ENCODE peak calls at places on chromosome 17, in ten cellular contexts. Z is mucosa of descending colon, W is neural progenitor cell, K is left lung, T is Peyer's patch, F is fibroblast of mammary gland, O is adrenal gland, Q is endodermal cell, L is lung, E is A549. J is an unnamed sample.

GRCh38 chr17:364766-365165 is 12.2 kb upstream of the RPH3AL start:
- DNase-seq in Z (no peak), W (no peak), K (no peak), T (no peak), F (no peak), O (no peak), Q (no peak), L (no peak), E (no peak), J (no peak)

GRCh38 chr17:50028207-50029120 is 27.4 kb upstream of the ITGA3 start:
- DNase-seq in Z (no peak), W (peak), K (peak), T (peak), F (peak), O (no peak), Q (peak), L (peak), E (peak), J (peak)

GRCh38 chr17:50165867-50166517 is at the start of gene SGCA:
- DNase-seq in Z (no peak), W (no peak), K (peak), T (no peak), F (no peak), O (no peak), Q (no peak), L (no peak), E (no peak), J (peak)

GRCh38 chr17:603405-604193 is 111.0 kb downstream of the VPS53 start:
- DNase-seq in Z (no peak), W (no peak), K (no peak), T (no peak), F (no peak), O (no peak), Q (no peak), L (no peak), E (no peak), J (peak)

GRCh38 chr17:76868669-76869208 is 535 bp downstream of the MGAT5B start:
- DNase-seq in Z (no peak), W (peak), K (no peak), T (no peak), F (no peak), O (no peak), Q (peak), L (no peak), E (peak), J (no peak)

GRCh38 chr17:39402279-39402889 is 958 bp upstream of the FBXL20 start:
- DNase-seq in Z (peak), W (peak), K (peak), T (peak), F (peak), O (peak), Q (peak), L (peak), E (peak), J (peak)

GRCh38 chr17:59846391-59847165 is 46.2 kb downstream of the TUBD1 start:
- DNase-seq in Z (no peak), W (no peak), K (no peak), T (peak), F (peak), O (peak), Q (peak), L (peak), E (peak), J (peak)

GRCh38 chr17:69812240-69812837 is 262.7 kb upstream of the KCNJ16 start:
- DNase-seq in Z (no peak), W (no peak), K (no peak), T (no peak), F (no peak), O (no peak), Q (no peak), L (no peak), E (peak), J (no peak)

GRCh38 chr17:66724581-66725341 is 110.2 kb upstream of the CACNG5 start:
- DNase-seq in Z (peak), W (no peak), K (no peak), T (no peak), F (peak), O (no peak), Q (no peak), L (no peak), E (peak), J (peak)

GRCh38 chr17:7719661-7720060 is 2.1 kb downstream of the DNAH2 start:
- DNase-seq in Z (no peak), W (no peak), K (no peak), T (no peak), F (no peak), O (no peak), Q (no peak), L (no peak), E (no peak), J (no peak)

GRCh38 chr17:43536236-43537088 is 9.7 kb downstream of the ETV4 start:
- DNase-seq in Z (no peak), W (no peak), K (no peak), T (no peak), F (peak), O (no peak), Q (no peak), L (no peak), E (no peak), J (peak)

GRCh38 chr17:50523208-50523607 is 9.3 kb upstream of the EPN3 start:
- DNase-seq in Z (no peak), W (no peak), K (no peak), T (no peak), F (no peak), O (no peak), Q (no peak), L (no peak), E (no peak), J (no peak)

GRCh38 chr17:57440522-57441269 is 184.4 kb downstream of the MSI2 start:
- DNase-seq in Z (peak), W (peak), K (no peak), T (peak), F (peak), O (peak), Q (peak), L (peak), E (peak), J (peak)

GRCh38 chr17:9934354-9934753 is 29.3 kb upstream of the RCVRN start:
- DNase-seq in Z (no peak), W (no peak), K (no peak), T (no peak), F (no peak), O (no peak), Q (no peak), L (no peak), E (no peak), J (no peak)

GRCh38 chr17:80818871-80819270 is 172.8 kb upstream of the CHMP6 start:
- DNase-seq in Z (no peak), W (no peak), K (peak), T (no peak), F (no peak), O (peak), Q (no peak), L (no peak), E (no peak), J (no peak)

GRCh38 chr17:17345294-17345597 is 42.1 kb downstream of the NT5M start:
- DNase-seq in Z (no peak), W (no peak), K (no peak), T (peak), F (no peak), O (no peak), Q (peak), L (no peak), E (no peak), J (no peak)

GRCh38 chr17:47735536-47736011 is 2.5 kb downstream of the TBX21 start:
- DNase-seq in Z (no peak), W (no peak), K (no peak), T (peak), F (no peak), O (no peak), Q (no peak), L (no peak), E (no peak), J (no peak)

GRCh38 chr17:57255776-57256681 is at the start of gene MSI2:
- DNase-seq in Z (peak), W (peak), K (peak), T (peak), F (peak), O (peak), Q (peak), L (peak), E (peak), J (peak)

GRCh38 chr17:33291248-33292183 is 1.6 kb downstream of the ASIC2 start:
- DNase-seq in Z (peak), W (peak), K (peak), T (peak), F (peak), O (no peak), Q (peak), L (no peak), E (peak), J (no peak)

GRCh38 chr17:63622571-63623390 is 564 bp downstream of the MAP3K3 start:
- DNase-seq in Z (peak), W (peak), K (peak), T (peak), F (peak), O (peak), Q (peak), L (peak), E (peak), J (peak)

GRCh38 chr17:48907713-48908046 is 527 bp upstream of the UBE2Z start:
- DNase-seq in Z (no peak), W (no peak), K (no peak), T (no peak), F (peak), O (no peak), Q (no peak), L (no peak), E (peak), J (no peak)

GRCh38 chr17:76414334-76415295 is 30.2 kb downstream of the SPHK1 start:
- DNase-seq in Z (peak), W (peak), K (no peak), T (no peak), F (peak), O (peak), Q (no peak), L (no peak), E (no peak), J (peak)

GRCh38 chr17:49454050-49454449 is 39.4 kb upstream of the PHB1 start:
- DNase-seq in Z (no peak), W (peak), K (no peak), T (no peak), F (no peak), O (no peak), Q (no peak), L (no peak), E (peak), J (no peak)

GRCh38 chr17:63969278-63969677 is 3.4 kb downstream of the SCN4A start:
- DNase-seq in Z (no peak), W (no peak), K (no peak), T (no peak), F (no peak), O (no peak), Q (no peak), L (no peak), E (no peak), J (no peak)

GRCh38 chr17:36514856-36515255 is 19.8 kb downstream of the MYO19 start:
- DNase-seq in Z (no peak), W (no peak), K (no peak), T (no peak), F (no peak), O (no peak), Q (peak), L (no peak), E (no peak), J (no peak)

GRCh38 chr17:43003542-43004172 is 2.9 kb upstream of the IFI35 start:
- DNase-seq in Z (no peak), W (no peak), K (no peak), T (no peak), F (peak), O (peak), Q (peak), L (no peak), E (peak), J (peak)

GRCh38 chr17:82544431-82545070 is 25.0 kb downstream of the FOXK2 start:
- DNase-seq in Z (no peak), W (no peak), K (no peak), T (no peak), F (peak), O (no peak), Q (no peak), L (no peak), E (no peak), J (no peak)

GRCh38 chr17:30956764-30957374 is 14.0 kb upstream of the RNF135 start:
- DNase-seq in Z (no peak), W (peak), K (no peak), T (peak), F (no peak), O (peak), Q (peak), L (no peak), E (no peak), J (peak)
- TF ChIP-seq CTCF in Z (no peak), W (no peak), K (no peak), T (no peak), F (no peak), O (no peak), Q (no peak), L (no peak), E (no peak), J (peak)

DNA sequence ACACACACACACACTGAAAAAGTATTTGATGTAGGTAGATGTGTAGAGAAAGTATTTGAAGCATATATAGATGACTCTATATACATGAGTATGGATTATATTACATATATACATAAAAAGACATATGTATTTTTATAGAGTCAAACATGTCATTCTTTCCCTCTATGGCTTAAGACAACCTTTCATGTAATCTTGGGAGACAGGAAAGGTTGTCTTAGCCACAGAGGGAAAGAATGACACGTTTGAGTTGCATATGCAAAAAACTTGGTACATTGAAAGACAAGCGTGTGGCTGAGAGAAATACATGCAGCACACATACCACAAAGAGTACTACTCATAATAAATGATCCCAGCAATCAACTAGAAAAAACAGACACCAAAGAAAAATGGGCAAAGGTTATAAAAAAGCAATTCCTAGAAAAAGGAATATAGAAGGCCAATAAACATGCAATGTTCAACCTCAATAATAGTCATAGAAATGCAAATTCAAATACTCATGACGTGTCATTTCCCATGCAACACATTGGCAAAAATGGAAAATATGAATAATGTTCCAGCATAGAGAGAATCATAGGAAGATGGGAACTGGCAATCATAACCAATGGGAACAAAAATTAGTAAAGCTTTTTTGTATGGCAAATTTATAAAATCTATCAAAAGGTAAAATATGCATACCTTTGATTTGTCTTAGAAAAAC is 69.0 kb downstream of the SPECC1 start:
- DNase-seq in Z (no peak), W (no peak), K (no peak), T (no peak), F (no peak), O (no peak), Q (no peak), L (no peak), E (no peak), J (no peak)
- H3K4me3 ChIP-seq in Z (no peak), W (no peak), K (no peak), T (no peak), F (no peak), O (no peak), Q (no peak), L (no peak), E (no peak), J (no peak)

DNA sequence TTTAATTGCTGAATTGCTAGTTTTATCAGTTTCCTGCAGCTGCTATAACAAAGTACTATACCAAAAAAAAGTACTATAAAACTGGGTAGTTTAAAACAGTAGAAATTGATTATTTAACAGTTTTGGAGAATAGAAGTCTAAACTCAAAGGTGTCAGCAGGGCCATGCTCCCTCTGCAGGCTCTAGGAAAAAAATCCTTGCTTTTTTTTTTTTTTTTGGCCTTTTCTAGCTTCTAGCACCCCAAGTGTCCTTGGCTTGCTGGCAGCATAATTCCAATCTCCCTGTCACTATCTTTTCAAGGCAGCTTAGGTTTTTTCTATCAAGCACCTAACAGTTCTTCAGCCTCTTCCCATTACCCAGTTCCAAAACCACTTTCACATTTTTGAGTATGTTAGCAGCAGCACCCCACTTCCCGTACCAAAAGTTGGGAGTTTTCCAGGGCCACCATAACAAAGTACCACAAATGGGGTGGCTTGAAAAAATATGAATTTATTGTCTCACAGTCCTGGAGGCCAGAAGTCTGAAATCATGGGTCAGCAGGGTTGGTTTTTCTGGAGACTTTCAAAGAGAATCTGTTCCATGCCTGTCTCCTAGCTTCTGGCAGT is 37.4 kb downstream of the BPTF start:
- DNase-seq in Z (no peak), W (peak), K (no peak), T (no peak), F (no peak), O (peak), Q (no peak), L (no peak), E (no peak), J (no peak)
- TF ChIP-seq CTCF in Z (no peak), W (no peak), K (no peak), T (no peak), F (peak), O (no peak), Q (peak), L (no peak), E (peak), J (peak)

DNA sequence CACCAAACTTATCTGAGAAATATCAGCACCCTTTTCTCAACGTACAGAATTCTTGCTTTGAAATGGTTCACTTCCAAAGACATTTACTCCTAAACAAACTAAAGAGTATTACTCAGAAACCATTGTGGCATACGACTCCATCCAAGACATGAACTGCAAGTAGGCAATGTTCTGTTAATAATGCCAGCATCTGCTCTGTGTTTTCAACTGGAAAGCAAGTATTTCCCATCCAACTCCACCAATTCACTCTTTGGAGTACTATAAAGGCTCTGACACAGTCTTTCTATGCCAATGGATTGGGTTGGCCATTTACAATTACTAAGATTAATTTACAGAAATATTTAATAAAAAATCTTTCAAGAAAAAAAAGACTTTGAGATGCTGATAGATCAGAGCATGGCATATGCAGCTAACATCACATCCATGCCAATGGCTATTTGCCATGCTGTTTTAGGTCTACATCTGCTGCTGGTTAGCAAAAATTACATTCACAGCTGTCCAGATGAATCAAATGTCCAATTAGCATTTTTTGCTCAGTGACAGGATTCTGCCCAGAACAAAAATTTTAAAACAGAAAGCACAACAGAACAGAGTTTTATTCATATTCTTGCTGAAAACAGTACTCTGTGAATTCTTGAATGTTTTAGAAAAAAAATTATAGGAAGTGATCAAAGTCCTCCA is 65.9 kb upstream of the HLF start:
- DNase-seq in Z (no peak), W (no peak), K (no peak), T (no peak), F (peak), O (no peak), Q (no peak), L (no peak), E (no peak), J (no peak)
- H3K4me3 ChIP-seq in Z (no peak), W (no peak), K (no peak), T (no peak), F (no peak), O (no peak), Q (no peak), L (no peak), E (no peak), J (no peak)

GRCh38 chr17:74631468-74632195 is 8.1 kb upstream of the CD300E start:
- DNase-seq in Z (no peak), W (no peak), K (no peak), T (no peak), F (peak), O (peak), Q (peak), L (no peak), E (no peak), J (peak)
- TF ChIP-seq CTCF in Z (no peak), W (no peak), K (no peak), T (no peak), F (no peak), O (no peak), Q (no peak), L (no peak), E (no peak), J (no peak)